ENCODE peak calls at places on chromosome 13, in seven cellular contexts. Z is transverse colon; H is stimulated activated CD4-positive, alpha-beta T cell treated with anti-CD3 and anti-CD28 coated beads, Interleukin-1b, Interleukin-23, amount 100 ng/mL, for 4 hours; S is activated T-cell treated with anti-CD3 and anti-CD28 coated beads for 1 hour; E is brain microvascular endothelial cell; R is progenitor cell of endocrine pancreas; Y is ACHN. T is an unnamed sample.

GRCh38 chr13:110233682-110234280 is 73.2 kb downstream of the COL4A1 start:
- DNase-seq in Z (no peak), H (no peak), S (no peak), E (no peak), R (no peak), Y (no peak), T (no peak)

GRCh38 chr13:36131215-36131930 is at the start of gene DCLK1:
- DNase-seq in Z (peak; percentile 21), H (no peak), S (no peak), E (peak; percentile 33), R (peak; percentile 36), Y (peak; percentile 46), T (peak; percentile 43)

GRCh38 chr13:77928909-77929308 is 10.3 kb upstream of the EDNRB start:
- DNase-seq in Z (no peak), H (no peak), S (no peak), E (no peak), R (no peak), Y (no peak), T (no peak)

GRCh38 chr13:53368948-53369347 is 340.3 kb downstream of the OLFM4 start:
- DNase-seq in Z (no peak), H (no peak), S (no peak), E (no peak), R (no peak), Y (no peak), T (no peak)

GRCh38 chr13:108313382-108313781 is 43.9 kb downstream of the TNFSF13B start:
- DNase-seq in Z (no peak), H (no peak), S (no peak), E (no peak), R (no peak), Y (no peak), T (no peak)

GRCh38 chr13:82224806-82225205 is 1657.5 kb downstream of the SLITRK1 start:
- DNase-seq in Z (no peak), H (no peak), S (no peak), E (no peak), R (no peak), Y (no peak), T (no peak)

GRCh38 chr13:72983085-72983768 is 75.6 kb upstream of the KLF5 start:
- DNase-seq in Z (peak; percentile 45), H (no peak), S (no peak), E (peak; percentile 25), R (no peak), Y (peak; percentile 57), T (peak; percentile 82)

GRCh38 chr13:113663934-113664333 is 3.1 kb upstream of the GRK1 start:
- DNase-seq in Z (peak; percentile 34), H (no peak), S (no peak), E (no peak), R (no peak), Y (no peak), T (peak; percentile 8)

GRCh38 chr13:110444226-110444653 is 117.3 kb downstream of the RAB20 start:
- DNase-seq in Z (no peak), H (no peak), S (no peak), E (peak; percentile 67), R (no peak), Y (peak; percentile 53), T (peak; percentile 49)

GRCh38 chr13:108220042-108220441 is 1.9 kb downstream of the ABHD13 start:
- DNase-seq in Z (peak; percentile 58), H (no peak), S (peak; percentile 6), E (no peak), R (no peak), Y (no peak), T (no peak)

GRCh38 chr13:23709521-23709920 is 139.3 kb downstream of the TNFRSF19 start:
- DNase-seq in Z (no peak), H (no peak), S (no peak), E (no peak), R (no peak), Y (no peak), T (no peak)

GRCh38 chr13:44273991-44274810 is 99.4 kb upstream of the SERP2 start:
- DNase-seq in Z (no peak), H (no peak), S (peak; percentile 5), E (no peak), R (no peak), Y (peak; percentile 74), T (peak; percentile 94)

GRCh38 chr13:99686157-99686572 is 184.9 kb downstream of the TM9SF2 start:
- DNase-seq in Z (peak; percentile 66), H (no peak), S (no peak), E (peak; percentile 64), R (no peak), Y (no peak), T (no peak)

GRCh38 chr13:110108348-110109139 is 198.4 kb downstream of the COL4A1 start:
- DNase-seq in Z (peak; percentile 59), H (no peak), S (no peak), E (peak; percentile 87), R (peak; percentile 59), Y (peak; percentile 79), T (peak; percentile 86)

GRCh38 chr13:101139076-101139475 is 277.2 kb downstream of the NALCN start:
- DNase-seq in Z (no peak), H (no peak), S (no peak), E (no peak), R (no peak), Y (no peak), T (no peak)

GRCh38 chr13:51764184-51765141 is 39.5 kb downstream of the DHRS12 start:
- DNase-seq in Z (peak; percentile 56), H (peak; percentile 53), S (peak; percentile 19), E (peak; percentile 78), R (no peak), Y (peak; percentile 63), T (peak; percentile 81)

GRCh38 chr13:110499621-110500281 is 61.8 kb downstream of the RAB20 start:
- DNase-seq in Z (no peak), H (no peak), S (no peak), E (no peak), R (no peak), Y (no peak), T (peak; percentile 86)

GRCh38 chr13:42275098-42275471 is 3.1 kb downstream of the AKAP11 start:
- DNase-seq in Z (no peak), H (no peak), S (no peak), E (no peak), R (no peak), Y (no peak), T (no peak)

GRCh38 chr13:43307921-43308433 is 284.6 kb downstream of the DNAJC15 start:
- DNase-seq in Z (peak; percentile 75), H (no peak), S (no peak), E (peak; percentile 93), R (no peak), Y (no peak), T (peak; percentile 86)

GRCh38 chr13:99655351-99656091 is 154.2 kb downstream of the TM9SF2 start:
- DNase-seq in Z (no peak), H (no peak), S (no peak), E (peak; percentile 78), R (no peak), Y (peak; percentile 96), T (no peak)

GRCh38 chr13:28204690-28205443 is 66.5 kb downstream of the PAN3 start:
- DNase-seq in Z (no peak), H (no peak), S (no peak), E (no peak), R (no peak), Y (no peak), T (no peak)

GRCh38 chr13:107807306-107808073 is 407.8 kb downstream of the LIG4 start:
- DNase-seq in Z (no peak), H (no peak), S (no peak), E (no peak), R (no peak), Y (no peak), T (peak; percentile 49)

GRCh38 chr13:50089633-50090032 is 74.4 kb downstream of the KCNRG start:
- DNase-seq in Z (no peak), H (no peak), S (no peak), E (no peak), R (no peak), Y (no peak), T (no peak)

GRCh38 chr13:44218501-44219240 is 155.0 kb upstream of the SERP2 start:
- DNase-seq in Z (peak; percentile 60), H (no peak), S (no peak), E (peak; percentile 42), R (no peak), Y (no peak), T (peak; percentile 46)

GRCh38 chr13:111046590-111047141 is 68.4 kb upstream of the ARHGEF7 start:
- DNase-seq in Z (no peak), H (no peak), S (no peak), E (peak; percentile 59), R (no peak), Y (no peak), T (peak; percentile 67)

GRCh38 chr13:24159362-24159761 is 1.2 kb upstream of the SPATA13 start:
- DNase-seq in Z (no peak), H (no peak), S (no peak), E (no peak), R (no peak), Y (no peak), T (no peak)

GRCh38 chr13:50732712-50733111 is 110.8 kb downstream of the DLEU7 start:
- DNase-seq in Z (no peak), H (no peak), S (no peak), E (peak; percentile 47), R (no peak), Y (no peak), T (peak; percentile 35)

GRCh38 chr13:111573801-111574200 is 253.4 kb downstream of the TEX29 start:
- DNase-seq in Z (no peak), H (no peak), S (no peak), E (no peak), R (no peak), Y (no peak), T (no peak)

GRCh38 chr13:60448907-60449510 is 52.0 kb downstream of the TDRD3 start:
- DNase-seq in Z (no peak), H (no peak), S (no peak), E (peak; percentile 61), R (no peak), Y (peak; percentile 57), T (peak; percentile 44)

T was measured in fibroblast of lung.